ENCODE peak calls at places on chromosome 3, in four cellular contexts. One of them, this sample, is unnamed.

GRCh38 chr3:19399356-19399755 is 251.0 kb downstream of the KCNH8 start:
- DNase-seq in pulmonary artery endothelial cell: no peak
- DNase-seq in HTR-8/SVneo: no peak
- DNase-seq in T follicular helper cell: no peak
- DNase-seq in this sample: no peak

GRCh38 chr3:52730681-52731080 is 24.8 kb downstream of the SPCS1 start:
- DNase-seq in HTR-8/SVneo: no peak
- DNase-seq in pulmonary artery endothelial cell: no peak
- DNase-seq in T follicular helper cell: no peak
- DNase-seq in this sample: no peak

GRCh38 chr3:192467230-192468186 is 259.8 kb downstream of the FGF12 start:
- DNase-seq in pulmonary artery endothelial cell: no peak
- DNase-seq in T follicular helper cell: peak
- DNase-seq in HTR-8/SVneo: peak
- DNase-seq in this sample: peak

GRCh38 chr3:160885791-160886286 is 129.8 kb downstream of the PPM1L start:
- DNase-seq in T follicular helper cell: no peak
- DNase-seq in HTR-8/SVneo: no peak
- DNase-seq in pulmonary artery endothelial cell: no peak
- DNase-seq in this sample: no peak

GRCh38 chr3:121436641-121437040 is 109.1 kb downstream of the POLQ start:
- DNase-seq in T follicular helper cell: no peak
- DNase-seq in HTR-8/SVneo: no peak
- DNase-seq in pulmonary artery endothelial cell: no peak
- DNase-seq in this sample: no peak

GRCh38 chr3:186060222-186060621 is 48.7 kb downstream of the ETV5 start:
- DNase-seq in HTR-8/SVneo: no peak
- DNase-seq in T follicular helper cell: no peak
- DNase-seq in pulmonary artery endothelial cell: no peak
- DNase-seq in this sample: no peak

GRCh38 chr3:114709102-114709501 is 415.3 kb downstream of the TIGIT start:
- DNase-seq in HTR-8/SVneo: no peak
- DNase-seq in pulmonary artery endothelial cell: no peak
- DNase-seq in T follicular helper cell: no peak
- DNase-seq in this sample: no peak

GRCh38 chr3:185552358-185552877 is at the start of gene LIPH:
- DNase-seq in HTR-8/SVneo: peak
- DNase-seq in T follicular helper cell: no peak
- DNase-seq in pulmonary artery endothelial cell: no peak
- DNase-seq in this sample: no peak

GRCh38 chr3:173396191-173397041 is 1.1 kb upstream of the NLGN1 start:
- DNase-seq in pulmonary artery endothelial cell: no peak
- DNase-seq in T follicular helper cell: no peak
- DNase-seq in HTR-8/SVneo: no peak
- DNase-seq in this sample: no peak

GRCh38 chr3:31847760-31848159 is 133.3 kb downstream of the OSBPL10 start:
- DNase-seq in HTR-8/SVneo: no peak
- DNase-seq in T follicular helper cell: no peak
- DNase-seq in pulmonary artery endothelial cell: no peak
- DNase-seq in this sample: no peak

GRCh38 chr3:100706365-100706764 is 2.9 kb upstream of the TFG start:
- DNase-seq in pulmonary artery endothelial cell: no peak
- DNase-seq in T follicular helper cell: no peak
- DNase-seq in HTR-8/SVneo: no peak
- DNase-seq in this sample: no peak

GRCh38 chr3:58573638-58574037 is 3.6 kb downstream of the FAM107A start:
- DNase-seq in T follicular helper cell: no peak
- DNase-seq in pulmonary artery endothelial cell: no peak
- DNase-seq in HTR-8/SVneo: no peak
- DNase-seq in this sample: no peak

GRCh38 chr3:159989973-159990846 is 1.6 kb downstream of the IL12A start:
- DNase-seq in T follicular helper cell: no peak
- DNase-seq in HTR-8/SVneo: no peak
- DNase-seq in pulmonary artery endothelial cell: no peak
- DNase-seq in this sample: no peak

GRCh38 chr3:172687501-172687900 is 23.4 kb downstream of the NCEH1 start:
- DNase-seq in HTR-8/SVneo: no peak
- DNase-seq in T follicular helper cell: no peak
- DNase-seq in pulmonary artery endothelial cell: no peak
- DNase-seq in this sample: no peak

GRCh38 chr3:25456723-25457122 is 28.7 kb downstream of the RARB start:
- DNase-seq in pulmonary artery endothelial cell: no peak
- DNase-seq in HTR-8/SVneo: no peak
- DNase-seq in T follicular helper cell: no peak
- DNase-seq in this sample: no peak

GRCh38 chr3:170128259-170128976 is 53.1 kb downstream of the PHC3 start:
- DNase-seq in HTR-8/SVneo: no peak
- DNase-seq in pulmonary artery endothelial cell: no peak
- DNase-seq in T follicular helper cell: no peak
- DNase-seq in this sample: no peak

GRCh38 chr3:127035672-127036071 is 52.8 kb downstream of the PLXNA1 start:
- DNase-seq in T follicular helper cell: no peak
- DNase-seq in pulmonary artery endothelial cell: peak
- DNase-seq in HTR-8/SVneo: no peak
- DNase-seq in this sample: no peak

GRCh38 chr3:129608087-129608935 is 1.8 kb upstream of the PLXND1 start:
- DNase-seq in pulmonary artery endothelial cell: no peak
- DNase-seq in T follicular helper cell: no peak
- DNase-seq in HTR-8/SVneo: no peak
- DNase-seq in this sample: no peak

GRCh38 chr3:94573337-94573736 is 510.5 kb downstream of the NSUN3 start:
- DNase-seq in pulmonary artery endothelial cell: no peak
- DNase-seq in HTR-8/SVneo: no peak
- DNase-seq in T follicular helper cell: no peak
- DNase-seq in this sample: no peak